ENCODE peak calls at places on chromosomes 12 and 14, in seven cellular contexts. One of them, this sample, is unnamed.

GRCh38 chr12:53623986-53624385 is 2.2 kb downstream of the ATF7 start:
- DNase-seq in fibroblast of mammary gland: peak
- DNase-seq in GM19239: no peak
- DNase-seq in neural crest cell: no peak
- DNase-seq in dermis blood vessel endothelial cell: peak
- DNase-seq in ELR: peak
- DNase-seq in neural progenitor cell: no peak
- DNase-seq in this sample: no peak

GRCh38 chr12:11209098-11209497 is 22.4 kb upstream of the TAS2R42 start:
- DNase-seq in GM19239: no peak
- DNase-seq in neural crest cell: no peak
- DNase-seq in neural progenitor cell: peak
- DNase-seq in fibroblast of mammary gland: no peak
- DNase-seq in dermis blood vessel endothelial cell: no peak
- DNase-seq in ELR: no peak
- DNase-seq in this sample: no peak

GRCh38 chr14:41605550-41606248 is 977 bp upstream of the LRFN5 start:
- DNase-seq in dermis blood vessel endothelial cell: no peak
- DNase-seq in ELR: peak
- DNase-seq in GM19239: no peak
- DNase-seq in neural crest cell: peak
- DNase-seq in fibroblast of mammary gland: peak
- DNase-seq in neural progenitor cell: peak
- DNase-seq in this sample: no peak

GRCh38 chr12:95942106-95942531 is 295 bp downstream of the CCDC38 start:
- DNase-seq in dermis blood vessel endothelial cell: peak
- DNase-seq in GM19239: no peak
- DNase-seq in fibroblast of mammary gland: no peak
- DNase-seq in neural crest cell: no peak
- DNase-seq in ELR: no peak
- DNase-seq in neural progenitor cell: no peak
- DNase-seq in this sample: no peak

GRCh38 chr14:104393199-104393897 is 186.2 kb upstream of the C14orf180 start:
- DNase-seq in ELR: no peak
- DNase-seq in neural progenitor cell: no peak
- DNase-seq in dermis blood vessel endothelial cell: no peak
- DNase-seq in fibroblast of mammary gland: no peak
- DNase-seq in GM19239: no peak
- DNase-seq in neural crest cell: no peak
- DNase-seq in this sample: no peak

GRCh38 chr12:53170245-53170644 is 10.3 kb upstream of the ZNF740 start:
- DNase-seq in dermis blood vessel endothelial cell: no peak
- DNase-seq in fibroblast of mammary gland: no peak
- DNase-seq in ELR: no peak
- DNase-seq in neural crest cell: no peak
- DNase-seq in neural progenitor cell: no peak
- DNase-seq in GM19239: no peak
- DNase-seq in this sample: no peak

GRCh38 chr14:97036096-97036852 is 239.1 kb downstream of the VRK1 start:
- DNase-seq in GM19239: no peak
- DNase-seq in neural crest cell: no peak
- DNase-seq in ELR: no peak
- DNase-seq in dermis blood vessel endothelial cell: no peak
- DNase-seq in fibroblast of mammary gland: no peak
- DNase-seq in neural progenitor cell: peak
- DNase-seq in this sample: no peak

GRCh38 chr14:50351016-50351415 is 38.9 kb downstream of the DMAC2L start:
- DNase-seq in ELR: no peak
- DNase-seq in fibroblast of mammary gland: peak
- DNase-seq in GM19239: no peak
- DNase-seq in dermis blood vessel endothelial cell: peak
- DNase-seq in neural crest cell: no peak
- DNase-seq in neural progenitor cell: no peak
- DNase-seq in this sample: no peak

GRCh38 chr14:101254805-101255764 is 306.2 kb upstream of the DIO3 start:
- DNase-seq in dermis blood vessel endothelial cell: no peak
- DNase-seq in neural crest cell: no peak
- DNase-seq in fibroblast of mammary gland: peak
- DNase-seq in GM19239: no peak
- DNase-seq in ELR: no peak
- DNase-seq in neural progenitor cell: no peak
- DNase-seq in this sample: no peak

GRCh38 chr12:62738611-62739010 is 196.3 kb downstream of the PPM1H start:
- DNase-seq in neural progenitor cell: no peak
- DNase-seq in neural crest cell: no peak
- DNase-seq in ELR: no peak
- DNase-seq in GM19239: no peak
- DNase-seq in dermis blood vessel endothelial cell: no peak
- DNase-seq in fibroblast of mammary gland: no peak
- DNase-seq in this sample: no peak

GRCh38 chr12:107372229-107372658 is 278.9 kb upstream of the CRY1 start:
- DNase-seq in dermis blood vessel endothelial cell: no peak
- DNase-seq in neural progenitor cell: no peak
- DNase-seq in neural crest cell: no peak
- DNase-seq in GM19239: no peak
- DNase-seq in fibroblast of mammary gland: no peak
- DNase-seq in ELR: peak
- DNase-seq in this sample: no peak

GRCh38 chr14:106308839-106309389 is 782.5 kb downstream of the TMEM121 start:
- DNase-seq in GM19239: peak
- DNase-seq in neural crest cell: no peak
- DNase-seq in fibroblast of mammary gland: peak
- DNase-seq in neural progenitor cell: peak
- DNase-seq in ELR: peak
- DNase-seq in dermis blood vessel endothelial cell: peak
- DNase-seq in this sample: peak

GRCh38 chr12:943051-943450 is 6.4 kb downstream of the RAD52 start:
- DNase-seq in GM19239: no peak
- DNase-seq in neural progenitor cell: no peak
- DNase-seq in fibroblast of mammary gland: no peak
- DNase-seq in neural crest cell: no peak
- DNase-seq in dermis blood vessel endothelial cell: no peak
- DNase-seq in ELR: no peak
- DNase-seq in this sample: no peak

This sample was measured in stimulated activated naive B cell treated with anti-CD40 and anti-IgM and Interleukin-4, amounts not matched to agents 10 μg/mL and 1 μg/mL and 100 μg/mL, for 72 hours.